ENCODE peak calls at places on chromosomes 3 and 15, in four cellular contexts. N is K562, Q is H1, V is HepG2. K is an unnamed sample.

GRCh38 chr3:43477600-43477999 is 144.2 kb downstream of the ANO10 start:
- DNase-seq in N (no peak), V (no peak), Q (no peak), K (no peak)

GRCh38 chr15:81740402-81740801 is 305.4 kb downstream of the MEX3B start:
- DNase-seq in N (no peak), V (no peak), Q (no peak), K (no peak)

GRCh38 chr3:124699686-124700396 is 30.4 kb upstream of the UMPS start:
- DNase-seq in N (peak), V (peak), Q (no peak), K (no peak)

GRCh38 chr3:127985216-127985615 is 67.0 kb upstream of the SEC61A1 start:
- DNase-seq in N (no peak), Q (no peak), V (no peak), K (no peak)

GRCh38 chr3:135757421-135757820 is 208.1 kb upstream of the PPP2R3A start:
- DNase-seq in Q (no peak), N (no peak), V (no peak), K (no peak)

GRCh38 chr3:194330579-194330978 is 20.5 kb downstream of the CPN2 start:
- DNase-seq in V (no peak), Q (no peak), N (no peak), K (no peak)

GRCh38 chr15:59294961-59295741 is 77.5 kb downstream of the MYO1E start:
- DNase-seq in V (no peak), N (no peak), Q (no peak), K (no peak)

GRCh38 chr3:172042136-172042535 is 2.8 kb downstream of the FNDC3B start:
- DNase-seq in V (no peak), N (no peak), Q (no peak), K (no peak)

GRCh38 chr15:63678383-63678782 is 81.2 kb downstream of the FBXL22 start:
- DNase-seq in N (no peak), V (no peak), Q (no peak), K (no peak)

GRCh38 chr3:128322030-128323022 is 144.4 kb downstream of the DNAJB8 start:
- DNase-seq in V (no peak), Q (peak), N (peak), K (no peak)

GRCh38 chr3:56985460-56986327 is 74.8 kb upstream of the SPATA12 start:
- DNase-seq in V (no peak), N (no peak), Q (no peak), K (no peak)

GRCh38 chr15:71332605-71333004 is 217.3 kb downstream of the THSD4 start:
- DNase-seq in N (no peak), V (no peak), Q (no peak), K (no peak)

GRCh38 chr15:80966431-80967197 is 23.0 kb downstream of the MESD start:
- DNase-seq in Q (no peak), N (no peak), V (no peak), K (no peak)

GRCh38 chr3:177615015-177615414 is 417.7 kb upstream of the TBL1XR1 start:
- DNase-seq in Q (no peak), N (peak), V (peak), K (no peak)

GRCh38 chr15:62104406-62104805 is 37.6 kb downstream of the C2CD4A start:
- DNase-seq in V (no peak), N (no peak), Q (no peak), K (no peak)

DNA sequence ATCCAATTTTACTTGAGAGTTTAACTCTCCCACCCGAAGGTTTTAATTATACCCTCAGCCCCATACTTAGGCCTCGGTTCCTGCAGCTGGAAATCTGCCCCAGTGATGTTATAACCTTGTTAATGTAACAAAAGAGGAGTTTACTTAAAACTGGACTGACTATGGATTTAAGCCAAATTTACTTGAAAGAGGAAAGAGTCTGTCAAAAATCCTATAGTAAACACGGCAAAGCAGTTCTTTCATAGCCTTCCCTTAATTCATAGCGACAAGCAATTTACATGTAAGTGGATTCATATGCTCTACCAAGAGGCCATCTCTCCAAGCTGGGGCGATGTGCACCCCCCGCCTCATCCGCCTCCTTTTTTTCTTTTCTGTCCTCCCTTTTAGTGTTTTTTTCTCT is 372.9 kb upstream of the WNT5A start:
- DNase-seq in V (no peak), N (no peak), Q (no peak), K (no peak)
- TF ChIP-seq CBX5 in V (no peak), N (no peak), Q (no peak), K (no peak)

GRCh38 chr15:69164807-69165636 is 4.6 kb downstream of the GLCE start:
- DNase-seq in V (no peak), Q (no peak), N (no peak), K (no peak)
- TF ChIP-seq CBX5 in V (no peak), Q (no peak), N (no peak), K (no peak)

GRCh38 chr3:110814170-110815007 is 257.2 kb upstream of the NECTIN3 start:
- DNase-seq in N (no peak), Q (no peak), V (no peak), K (peak)

GRCh38 chr3:110813541-110813940 is 258.1 kb upstream of the NECTIN3 start:
- DNase-seq in V (no peak), N (no peak), Q (no peak), K (no peak)

GRCh38 chr3:110816008-110816407 is 255.6 kb upstream of the NECTIN3 start:
- DNase-seq in N (no peak), V (no peak), Q (no peak), K (no peak)

GRCh38 chr3:110811050-110811449 is 260.6 kb upstream of the NECTIN3 start:
- DNase-seq in V (peak), N (no peak), Q (no peak), K (no peak)

DNA sequence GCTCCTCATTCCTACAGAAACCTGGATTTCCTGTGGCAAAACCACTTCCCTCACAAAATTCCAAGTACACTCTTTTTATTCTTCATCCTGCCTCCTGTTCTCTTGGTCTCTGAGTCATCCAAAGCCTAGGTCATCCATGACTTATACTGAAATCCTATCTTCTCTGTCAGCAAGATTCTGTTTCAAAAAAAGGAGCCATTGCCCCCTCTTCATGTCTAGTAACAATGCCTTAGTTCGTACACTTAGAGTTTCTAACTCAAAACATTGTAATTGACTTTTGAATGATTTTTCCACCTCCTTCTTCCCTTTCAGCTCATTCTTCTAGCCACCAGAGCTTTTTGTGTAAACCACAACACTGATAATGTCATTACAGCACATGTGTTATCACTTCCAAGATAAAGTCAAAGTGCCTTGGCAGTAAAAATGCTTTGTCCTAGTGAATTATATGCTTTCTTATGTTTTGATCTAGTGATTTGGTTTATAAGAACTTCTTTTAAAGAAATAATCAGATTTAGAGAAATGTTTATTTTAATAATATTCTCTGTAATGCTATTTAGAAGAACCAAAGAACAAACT is 256.5 kb upstream of the NECTIN3 start:
- DNase-seq in Q (no peak), V (no peak), N (no peak), K (no peak)
- TF ChIP-seq CBX5 in Q (no peak), V (no peak), N (no peak), K (no peak)

DNA sequence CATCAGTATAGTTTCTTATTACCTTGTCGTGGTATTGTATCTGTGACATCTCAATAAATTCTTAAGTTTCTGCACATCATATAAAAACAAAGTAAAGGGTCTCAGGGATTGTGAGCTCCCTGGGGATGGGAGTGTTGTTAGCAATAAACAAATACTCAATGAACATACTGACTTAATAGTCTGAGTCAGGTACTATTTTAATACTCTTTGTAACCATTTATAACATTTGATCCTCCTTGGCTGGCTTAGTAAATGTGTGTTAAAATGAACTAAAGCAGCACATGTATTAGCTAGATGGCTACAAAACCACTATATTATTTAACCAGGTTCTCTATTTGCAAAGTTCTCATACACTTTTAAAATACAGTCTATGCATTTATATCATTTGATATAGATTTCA is 1.8 kb downstream of the ICE2 start:
- DNase-seq in V (no peak), N (no peak), Q (no peak), K (no peak)
- TF ChIP-seq CBX5 in V (no peak), N (no peak), Q (no peak), K (no peak)

DNA sequence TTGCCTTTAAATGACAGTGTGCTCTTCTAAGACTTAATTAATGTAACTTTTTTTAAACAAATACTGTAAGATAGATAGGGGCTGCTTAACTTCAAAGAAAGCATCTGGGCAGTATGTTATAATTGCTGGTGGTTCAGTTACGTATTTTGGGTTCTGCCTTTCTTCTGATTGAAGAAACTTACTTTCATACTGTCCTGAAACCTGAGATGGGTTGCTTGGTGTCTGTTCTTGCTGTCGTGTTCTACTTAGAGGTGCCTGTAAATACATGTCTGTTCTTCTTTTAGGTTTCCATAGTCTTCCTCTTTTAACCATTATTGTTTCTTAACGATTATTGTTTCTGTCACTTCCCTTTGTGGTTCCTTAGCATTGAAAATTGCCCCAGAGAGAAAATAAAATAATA is 297.7 kb upstream of the CHRM5 start:
- DNase-seq in Q (no peak), V (no peak), N (no peak), K (no peak)
- TF ChIP-seq CBX5 in Q (no peak), V (no peak), N (no peak), K (no peak)

GRCh38 chr3:142844339-142844977 is 44.4 kb downstream of the PCOLCE2 start:
- DNase-seq in V (peak), Q (no peak), N (peak), K (no peak)
- TF ChIP-seq CBX5 in V (no peak), Q (no peak), N (no peak), K (no peak)

GRCh38 chr15:75723847-75724660 is 11.4 kb upstream of the CSPG4 start:
- DNase-seq in Q (no peak), V (peak), N (peak), K (no peak)
- TF ChIP-seq CBX5 in Q (no peak), V (no peak), N (no peak), K (no peak)